ENCODE peak calls at places on chromosomes 12 and 14, in seven cellular contexts. W is IMR-90, K is fibroblast of lung, N is DND-41, X is hepatocyte, D is GM23248, F is H9. L is an unnamed sample.

GRCh38 chr12:94571556-94571955 is 78.8 kb downstream of the TMCC3 start:
- DNase-seq in W (peak; percentile 76), K (peak; percentile 79), N (no peak), X (peak; percentile 88), D (peak; percentile 33), F (no peak), L (peak; percentile 48)

GRCh38 chr12:110246690-110247339 is 34.2 kb upstream of the ATP2A2 start:
- DNase-seq in W (no peak), K (no peak), N (no peak), X (no peak), D (no peak), F (no peak), L (no peak)

GRCh38 chr14:105884808-105885281 is 358.5 kb downstream of the TMEM121 start:
- DNase-seq in W (no peak), K (no peak), N (no peak), X (no peak), D (no peak), F (no peak), L (no peak)

GRCh38 chr12:78385541-78385940 is 479.0 kb upstream of the SYT1 start:
- DNase-seq in W (peak; percentile 16), K (peak; percentile 30), N (no peak), X (no peak), D (peak; percentile 75), F (no peak), L (no peak)

GRCh38 chr14:60720962-60721330 is 3.2 kb downstream of the SIX4 start:
- DNase-seq in W (no peak), K (no peak), N (no peak), X (no peak), D (no peak), F (no peak), L (no peak)

GRCh38 chr12:41409628-41410027 is 221.5 kb downstream of the PDZRN4 start:
- DNase-seq in W (no peak), K (no peak), N (no peak), X (no peak), D (no peak), F (no peak), L (no peak)

GRCh38 chr14:95484296-95484695 is 32.2 kb downstream of the SYNE3 start:
- DNase-seq in W (no peak), K (no peak), N (no peak), X (no peak), D (no peak), F (no peak), L (no peak)

GRCh38 chr12:64470507-64470906 is 18.6 kb downstream of the TBK1 start:
- DNase-seq in W (no peak), K (no peak), N (no peak), X (no peak), D (no peak), F (no peak), L (no peak)

GRCh38 chr12:109767991-109768900 is 54.6 kb downstream of the FAM222A start:
- DNase-seq in W (no peak), K (no peak), N (no peak), X (peak; percentile 4), D (no peak), F (peak; percentile 30), L (no peak)

GRCh38 chr14:23281247-23281646 is 4.7 kb downstream of the HOMEZ start:
- DNase-seq in W (no peak), K (no peak), N (no peak), X (no peak), D (no peak), F (no peak), L (no peak)

GRCh38 chr14:61343471-61343870 is 22.1 kb downstream of the PRKCH start:
- DNase-seq in W (no peak), K (no peak), N (no peak), X (no peak), D (peak; percentile 29), F (no peak), L (no peak)

GRCh38 chr14:35879654-35880249 is 53.6 kb downstream of the BRMS1L start:
- DNase-seq in W (peak; percentile 20), K (no peak), N (no peak), X (no peak), D (peak; percentile 50), F (no peak), L (no peak)

GRCh38 chr14:58430156-58430555 is 2.6 kb downstream of the KIAA0586 start:
- DNase-seq in W (peak; percentile 82), K (peak; percentile 75), N (no peak), X (no peak), D (peak; percentile 84), F (no peak), L (peak; percentile 86)

GRCh38 chr14:35944847-35945246 is 118.7 kb downstream of the BRMS1L start:
- DNase-seq in W (no peak), K (no peak), N (peak; percentile 29), X (peak; percentile 20), D (no peak), F (peak; percentile 76), L (peak; percentile 6)

GRCh38 chr14:38342803-38343202 is 86.9 kb upstream of the CLEC14A start:
- DNase-seq in W (peak; percentile 96), K (peak; percentile 89), N (no peak), X (no peak), D (peak; percentile 96), F (no peak), L (no peak)

GRCh38 chr12:69688496-69689427 is 10.3 kb downstream of the BEST3 start:
- DNase-seq in W (peak; percentile 94), K (peak; percentile 98), N (no peak), X (peak; percentile 86), D (peak; percentile 95), F (peak; percentile 91), L (peak; percentile 91)

GRCh38 chr14:104799657-104800599 is 973 bp upstream of the ZBTB42 start:
- DNase-seq in W (peak; percentile 67), K (peak; percentile 78), N (peak; percentile 85), X (peak; percentile 95), D (peak; percentile 78), F (peak; percentile 77), L (peak; percentile 45)

GRCh38 chr12:89016970-89017778 is 335.1 kb downstream of the DUSP6 start:
- DNase-seq in W (peak; percentile 76), K (peak; percentile 62), N (peak; percentile 61), X (peak; percentile 84), D (peak; percentile 83), F (peak; percentile 38), L (peak; percentile 74)

GRCh38 chr14:61472801-61473376 is 151.5 kb downstream of the PRKCH start:
- DNase-seq in W (peak; percentile 24), K (peak; percentile 30), N (peak; percentile 74), X (no peak), D (peak; percentile 24), F (no peak), L (no peak)

GRCh38 chr12:79982371-79983062 is 47.6 kb upstream of the PPP1R12A start:
- DNase-seq in W (no peak), K (peak; percentile 63), N (no peak), X (no peak), D (peak; percentile 77), F (no peak), L (no peak)
- H2AFZ ChIP-seq in W (no peak overlapping the region), K (no peak overlapping the region), N (no peak overlapping the region), X (no peak overlapping the region), D (peak overlapping the region; percentile 20), F (no peak overlapping the region), L (no peak overlapping the region)

DNA sequence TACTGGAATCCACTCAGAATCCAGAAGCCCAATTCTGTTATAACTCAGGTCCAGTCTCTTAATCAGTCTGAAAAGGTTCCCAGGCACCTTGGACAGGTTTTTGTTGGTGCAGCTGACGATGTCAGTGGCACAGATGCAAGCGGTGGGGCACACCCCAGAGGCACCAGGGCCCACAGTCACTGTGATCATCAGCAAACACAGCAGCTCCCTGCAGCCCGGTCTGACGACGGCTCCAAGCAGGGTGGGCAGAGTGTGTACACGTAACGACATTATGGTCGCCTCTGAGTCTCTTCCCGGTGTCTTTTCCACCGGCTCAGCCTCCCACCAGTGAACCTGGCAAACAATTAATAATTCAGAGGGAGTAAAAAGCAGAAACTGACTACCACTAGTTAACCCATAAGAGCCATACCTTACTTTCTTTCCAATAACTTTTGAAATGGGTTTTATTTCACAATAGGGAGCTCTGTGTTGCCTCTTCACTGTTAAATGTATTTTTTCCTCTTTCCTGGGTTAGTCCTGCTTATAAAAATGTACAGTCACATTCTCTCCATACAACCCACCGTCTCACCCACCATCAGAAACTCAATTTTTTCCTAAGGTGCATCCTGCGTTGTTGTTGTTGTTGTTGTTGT is 572 bp upstream of the PCED1B start:
- DNase-seq in W (peak; percentile 37), K (peak; percentile 50), N (no peak), X (peak; percentile 49), D (peak; percentile 65), F (no peak), L (peak; percentile 60)
- H3K4me1 ChIP-seq in W (peaks cover 17% of the 10 kb centered on the region), K (peaks cover 12% of the 10 kb centered on the region), N (peaks cover 13% of the 10 kb centered on the region), X (peaks cover 27% of the 10 kb centered on the region), D (peaks cover 38% of the 10 kb centered on the region), F (no peaks in the 10 kb centered on the region), L (peaks cover 40% of the 10 kb centered on the region)

GRCh38 chr12:92464911-92465310 is 237.9 kb upstream of the PLEKHG7 start:
- DNase-seq in W (no peak), K (no peak), N (no peak), X (no peak), D (no peak), F (no peak), L (no peak)

GRCh38 chr12:92465786-92466185 is 237.0 kb upstream of the PLEKHG7 start:
- DNase-seq in W (no peak), K (no peak), N (no peak), X (no peak), D (no peak), F (no peak), L (no peak)

GRCh38 chr12:92468358-92469020 is 234.3 kb upstream of the PLEKHG7 start:
- DNase-seq in W (no peak), K (peak; percentile 24), N (peak; percentile 47), X (no peak), D (no peak), F (no peak), L (no peak)

GRCh38 chr12:92467886-92468285 is 234.9 kb upstream of the PLEKHG7 start:
- DNase-seq in W (peak; percentile 46), K (peak; percentile 49), N (no peak), X (peak; percentile 50), D (no peak), F (no peak), L (no peak)

DNA sequence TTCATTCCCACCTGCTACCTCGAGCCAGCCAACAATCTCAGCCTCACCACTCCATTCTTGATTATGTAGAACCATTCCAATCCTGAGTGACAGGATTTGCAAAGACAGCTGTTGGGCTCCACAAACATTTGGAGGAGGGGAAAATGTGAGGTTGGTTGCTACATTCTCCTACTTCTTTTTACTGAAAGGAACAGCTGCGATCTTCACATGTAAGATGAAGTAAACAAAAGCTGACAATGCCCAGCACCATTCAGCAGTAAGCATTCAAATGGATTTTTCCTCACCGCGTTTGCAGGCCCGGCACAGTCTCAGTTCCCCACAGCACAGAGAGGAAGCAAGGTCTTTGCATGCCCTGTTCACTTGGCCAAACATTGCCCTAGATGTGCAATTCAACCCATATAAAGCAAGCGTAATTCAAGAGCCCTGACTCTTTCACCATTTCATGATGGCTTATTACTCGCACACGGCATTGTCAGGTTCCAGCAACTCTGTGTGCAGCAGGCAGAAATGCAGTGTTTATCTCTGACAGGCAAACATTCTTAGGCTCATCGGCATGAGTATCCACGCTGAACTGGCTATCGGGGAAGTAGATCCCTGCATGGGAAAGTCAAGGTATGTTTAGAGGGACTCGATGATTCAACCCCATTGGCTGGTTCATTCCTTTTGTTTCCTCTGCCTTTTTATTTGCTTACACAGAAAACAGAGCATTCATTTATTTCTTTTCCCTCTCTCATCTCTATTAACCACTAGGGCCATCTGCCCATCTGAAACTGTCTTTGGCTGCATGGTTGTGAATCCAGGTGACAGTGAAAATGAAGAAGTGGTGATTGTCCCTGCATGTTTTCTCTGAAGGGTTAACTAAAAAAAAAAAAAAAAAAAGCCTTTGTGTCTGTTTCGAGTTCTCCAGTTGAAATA is 236.1 kb upstream of the PLEKHG7 start:
- DNase-seq in W (peak; percentile 62), K (peak; percentile 24), N (no peak), X (no peak), D (no peak), F (peak; percentile 51), L (no peak)
- H2AFZ ChIP-seq in W (peak overlapping the region; percentile 82), K (peak overlapping the region; percentile 7), N (peak overlapping the region; percentile 6), X (peak overlapping the region; percentile 31), D (no peak overlapping the region), F (peak overlapping the region; percentile 63), L (no peak overlapping the region)

GRCh38 chr14:99564256-99564902 is 39.6 kb downstream of the CCDC85C start:
- DNase-seq in W (peak; percentile 81), K (peak; percentile 80), N (no peak), X (peak; percentile 87), D (peak; percentile 65), F (no peak), L (no peak)
- H3K4me1 ChIP-seq in W (peaks cover 45% of the 10 kb centered on the region), K (peaks cover 6% of the 10 kb centered on the region), N (no peaks in the 10 kb centered on the region), X (peaks cover 77% of the 10 kb centered on the region), D (no peaks in the 10 kb centered on the region), F (peaks cover 13% of the 10 kb centered on the region), L (peaks cover 42% of the 10 kb centered on the region)

L was measured in mammary epithelial cell.